ENCODE peak calls at places on chromosomes 16 and 17, in eight cellular contexts. M, J, K, Z, C, V, W and F are unnamed samples.

GRCh38 chr17:78266231-78266631 is 34.8 kb downstream of the TMEM235 start:
- DNase-seq in Z (no peak), K (no peak), V (no peak), M (no peak), C (no peak), W (no peak), J (no peak), F (no peak)

GRCh38 chr16:4945560-4946502 is 8.9 kb upstream of the PPL start:
- DNase-seq in J (no peak), C (no peak), K (no peak), M (no peak), Z (peak), W (no peak), V (no peak), F (no peak)

GRCh38 chr16:87570938-87571867 is 31.1 kb upstream of the JPH3 start:
- DNase-seq in J (no peak), V (no peak), Z (no peak), M (no peak), C (no peak), W (peak), K (no peak), F (no peak)

GRCh38 chr17:72618018-72618509 is 474.4 kb downstream of the SLC39A11 start:
- DNase-seq in Z (no peak), V (no peak), J (no peak), W (no peak), C (peak), K (no peak), M (no peak), F (no peak)

GRCh38 chr17:83177611-83178532 is 98.5 kb downstream of the METRNL start:
- DNase-seq in K (no peak), C (no peak), V (no peak), M (no peak), J (no peak), W (no peak), Z (no peak), F (no peak)

GRCh38 chr16:84599528-84600202 is 18.2 kb downstream of the COTL1 start:
- DNase-seq in M (peak), V (peak), W (peak), C (peak), K (no peak), Z (no peak), J (peak), F (peak)

GRCh38 chr17:77516902-77517301 is 376.1 kb downstream of the SEC14L1 start:
- DNase-seq in K (no peak), C (no peak), J (no peak), Z (peak), M (no peak), W (no peak), V (peak), F (no peak)

GRCh38 chr17:7756968-7757367 is 39.4 kb downstream of the DNAH2 start:
- DNase-seq in C (no peak), V (no peak), K (no peak), Z (no peak), W (no peak), J (no peak), M (no peak), F (no peak)

GRCh38 chr17:79986441-79987186 is 49.1 kb downstream of the TBC1D16 start:
- DNase-seq in W (no peak), J (no peak), Z (no peak), V (no peak), K (no peak), M (no peak), C (no peak), F (no peak)

GRCh38 chr17:47172698-47173565 is 16.2 kb downstream of the CDC27 start:
- DNase-seq in C (no peak), J (no peak), Z (peak), M (no peak), K (no peak), V (no peak), W (no peak), F (no peak)

GRCh38 chr17:4852504-4853075 is 19.4 kb downstream of the MINK1 start:
- DNase-seq in W (peak), K (peak), M (no peak), V (no peak), C (peak), J (no peak), Z (no peak), F (no peak)

GRCh38 chr17:40371261-40371929 is 6.9 kb upstream of the GJD3 start:
- DNase-seq in J (no peak), W (no peak), K (no peak), V (no peak), C (no peak), M (no peak), Z (no peak), F (no peak)

GRCh38 chr16:74029122-74029805 is 267.4 kb upstream of the PSMD7 start:
- DNase-seq in W (no peak), K (no peak), Z (no peak), M (no peak), J (no peak), C (no peak), V (no peak), F (no peak)

GRCh38 chr16:69106491-69107291 is 1.2 kb downstream of the HAS3 start:
- DNase-seq in C (no peak), K (no peak), M (no peak), J (no peak), W (peak), Z (no peak), V (no peak), F (no peak)

GRCh38 chr16:27471661-27472060 is 69.7 kb downstream of the IL21R start:
- DNase-seq in Z (no peak), M (no peak), J (no peak), V (no peak), W (no peak), K (no peak), C (no peak), F (no peak)

GRCh38 chr16:70683146-70683944 is 2.5 kb downstream of the MTSS2 start:
- DNase-seq in W (no peak), C (no peak), J (no peak), V (no peak), K (no peak), M (no peak), Z (no peak), F (no peak)

GRCh38 chr16:23317751-23318150 is 15.6 kb downstream of the SCNN1B start:
- DNase-seq in W (no peak), Z (no peak), C (no peak), M (no peak), V (no peak), J (no peak), K (no peak), F (no peak)

GRCh38 chr16:154223-155030 is 2.0 kb downstream of the HBZ start:
- DNase-seq in J (no peak), M (no peak), Z (no peak), K (no peak), W (peak), V (no peak), C (no peak), F (no peak)

GRCh38 chr16:9089660-9090059 is 1.8 kb upstream of the HAPSTR1 start:
- DNase-seq in C (no peak), W (no peak), K (no peak), M (no peak), J (no peak), V (no peak), Z (no peak), F (no peak)

GRCh38 chr17:320809-321385 is 31.7 kb downstream of the RPH3AL start:
- DNase-seq in C (no peak), J (no peak), V (no peak), M (no peak), K (no peak), Z (no peak), W (no peak), F (no peak)

GRCh38 chr17:77783991-77784820 is 174.3 kb upstream of the TNRC6C start:
- DNase-seq in K (peak), M (peak), C (peak), Z (no peak), W (no peak), J (no peak), V (no peak), F (no peak)

GRCh38 chr16:14050297-14051027 is 20.7 kb upstream of the MRTFB start:
- DNase-seq in W (peak), C (no peak), K (no peak), V (peak), M (no peak), Z (no peak), J (no peak), F (no peak)

GRCh38 chr16:31461921-31462804 is 2.9 kb downstream of the ARMC5 start:
- DNase-seq in W (no peak), Z (no peak), V (no peak), K (no peak), J (no peak), C (no peak), M (no peak), F (no peak)

GRCh38 chr16:77946834-77947233 is 75.5 kb upstream of the CLEC3A start:
- DNase-seq in C (no peak), M (no peak), Z (no peak), K (no peak), V (no peak), J (no peak), W (no peak), F (no peak)

GRCh38 chr16:88911148-88911945 is 44.9 kb upstream of the PABPN1L start:
- DNase-seq in J (no peak), V (no peak), M (no peak), C (no peak), Z (no peak), W (peak), K (no peak), F (no peak)

GRCh38 chr17:68819465-68819864 is 135.7 kb downstream of the ABCA8 start:
- DNase-seq in C (no peak), M (no peak), J (no peak), K (no peak), Z (no peak), W (no peak), V (no peak), F (no peak)

GRCh38 chr17:58279016-58279671 is 1.6 kb downstream of the MPO start:
- DNase-seq in W (no peak), J (no peak), M (no peak), Z (no peak), C (no peak), K (no peak), V (no peak), F (no peak)

GRCh38 chr16:49179714-49180330 is 101.8 kb downstream of the CBLN1 start:
- DNase-seq in V (no peak), C (no peak), K (no peak), M (no peak), Z (no peak), W (no peak), J (no peak), F (no peak)

GRCh38 chr16:72349719-72350118 is 177.8 kb upstream of the PMFBP1 start:
- DNase-seq in K (no peak), M (no peak), J (no peak), Z (no peak), C (no peak), W (no peak), V (no peak), F (no peak)

GRCh38 chr17:1449412-1449967 is 6.5 kb downstream of the CRK start:
- DNase-seq in V (no peak), Z (no peak), J (no peak), C (no peak), M (no peak), W (no peak), K (no peak), F (no peak)

GRCh38 chr17:69084911-69085310 is 24.2 kb upstream of the ABCA9 start:
- DNase-seq in J (no peak), V (no peak), C (no peak), Z (no peak), W (no peak), M (no peak), K (no peak), F (no peak)